ENCODE peak calls at places on chromosomes 6 and 20, in nine cellular contexts. One of them, this sample, is unnamed.

GRCh38 chr6:56933650-56934049 is 21.3 kb upstream of the BEND6 start:
- DNase-seq in dermis blood vessel endothelial cell: no peak
- DNase-seq in lower leg skin: no peak
- DNase-seq in stimulated activated CD4-positive, alpha-beta T cell treated with anti-CD3 and anti-CD28 coated beads, Interleukin-15, amount 100 ng/mL, for 1 hour: no peak
- DNase-seq in activated CD4-positive, alpha-beta memory T cell treated with anti-CD3 and anti-CD28 coated beads for 36 hours: no peak
- DNase-seq in neuronal stem cell: no peak
- DNase-seq in iris pigment epithelial cell: no peak
- DNase-seq in tibial artery: no peak
- DNase-seq in SHP77: no peak
- DNase-seq in this sample: peak

GRCh38 chr20:4488407-4489339 is 233.0 kb upstream of the PRND start:
- DNase-seq in dermis blood vessel endothelial cell: no peak
- DNase-seq in lower leg skin: no peak
- DNase-seq in stimulated activated CD4-positive, alpha-beta T cell treated with anti-CD3 and anti-CD28 coated beads, Interleukin-15, amount 100 ng/mL, for 1 hour: no peak
- DNase-seq in activated CD4-positive, alpha-beta memory T cell treated with anti-CD3 and anti-CD28 coated beads for 36 hours: no peak
- DNase-seq in neuronal stem cell: no peak
- DNase-seq in iris pigment epithelial cell: peak
- DNase-seq in tibial artery: no peak
- DNase-seq in SHP77: no peak
- DNase-seq in this sample: peak

GRCh38 chr20:38110525-38111178 is 54.4 kb downstream of the TGM2 start:
- DNase-seq in dermis blood vessel endothelial cell: no peak
- DNase-seq in lower leg skin: peak
- DNase-seq in stimulated activated CD4-positive, alpha-beta T cell treated with anti-CD3 and anti-CD28 coated beads, Interleukin-15, amount 100 ng/mL, for 1 hour: no peak
- DNase-seq in activated CD4-positive, alpha-beta memory T cell treated with anti-CD3 and anti-CD28 coated beads for 36 hours: no peak
- DNase-seq in neuronal stem cell: no peak
- DNase-seq in iris pigment epithelial cell: no peak
- DNase-seq in tibial artery: no peak
- DNase-seq in SHP77: no peak
- DNase-seq in this sample: no peak

GRCh38 chr20:56406910-56407309 is 5.2 kb upstream of the CASS4 start:
- DNase-seq in dermis blood vessel endothelial cell: no peak
- DNase-seq in lower leg skin: no peak
- DNase-seq in stimulated activated CD4-positive, alpha-beta T cell treated with anti-CD3 and anti-CD28 coated beads, Interleukin-15, amount 100 ng/mL, for 1 hour: no peak
- DNase-seq in activated CD4-positive, alpha-beta memory T cell treated with anti-CD3 and anti-CD28 coated beads for 36 hours: no peak
- DNase-seq in neuronal stem cell: no peak
- DNase-seq in iris pigment epithelial cell: no peak
- DNase-seq in tibial artery: no peak
- DNase-seq in SHP77: no peak
- DNase-seq in this sample: no peak

GRCh38 chr6:17986656-17987575 is 519 bp downstream of the KIF13A start:
- DNase-seq in dermis blood vessel endothelial cell: peak
- DNase-seq in lower leg skin: peak
- DNase-seq in stimulated activated CD4-positive, alpha-beta T cell treated with anti-CD3 and anti-CD28 coated beads, Interleukin-15, amount 100 ng/mL, for 1 hour: no peak
- DNase-seq in activated CD4-positive, alpha-beta memory T cell treated with anti-CD3 and anti-CD28 coated beads for 36 hours: no peak
- DNase-seq in neuronal stem cell: peak
- DNase-seq in iris pigment epithelial cell: peak
- DNase-seq in tibial artery: peak
- DNase-seq in SHP77: no peak
- DNase-seq in this sample: peak

GRCh38 chr6:29845405-29846006 is 17.9 kb downstream of the HLA-G start:
- DNase-seq in dermis blood vessel endothelial cell: no peak
- DNase-seq in lower leg skin: no peak
- DNase-seq in stimulated activated CD4-positive, alpha-beta T cell treated with anti-CD3 and anti-CD28 coated beads, Interleukin-15, amount 100 ng/mL, for 1 hour: no peak
- DNase-seq in activated CD4-positive, alpha-beta memory T cell treated with anti-CD3 and anti-CD28 coated beads for 36 hours: peak
- DNase-seq in neuronal stem cell: no peak
- DNase-seq in iris pigment epithelial cell: no peak
- DNase-seq in tibial artery: no peak
- DNase-seq in SHP77: no peak
- DNase-seq in this sample: no peak

GRCh38 chr6:157274116-157274470 is 49.2 kb downstream of the TMEM242 start:
- DNase-seq in dermis blood vessel endothelial cell: no peak
- DNase-seq in lower leg skin: no peak
- DNase-seq in stimulated activated CD4-positive, alpha-beta T cell treated with anti-CD3 and anti-CD28 coated beads, Interleukin-15, amount 100 ng/mL, for 1 hour: no peak
- DNase-seq in activated CD4-positive, alpha-beta memory T cell treated with anti-CD3 and anti-CD28 coated beads for 36 hours: no peak
- DNase-seq in neuronal stem cell: no peak
- DNase-seq in iris pigment epithelial cell: no peak
- DNase-seq in tibial artery: no peak
- DNase-seq in SHP77: no peak
- DNase-seq in this sample: no peak

GRCh38 chr20:57469418-57470211 is 55.3 kb downstream of the CTCFL start:
- DNase-seq in dermis blood vessel endothelial cell: no peak
- DNase-seq in lower leg skin: no peak
- DNase-seq in stimulated activated CD4-positive, alpha-beta T cell treated with anti-CD3 and anti-CD28 coated beads, Interleukin-15, amount 100 ng/mL, for 1 hour: no peak
- DNase-seq in activated CD4-positive, alpha-beta memory T cell treated with anti-CD3 and anti-CD28 coated beads for 36 hours: no peak
- DNase-seq in neuronal stem cell: no peak
- DNase-seq in iris pigment epithelial cell: no peak
- DNase-seq in tibial artery: no peak
- DNase-seq in SHP77: no peak
- DNase-seq in this sample: no peak

GRCh38 chr20:57140416-57140965 is 126.0 kb downstream of the BMP7 start:
- DNase-seq in dermis blood vessel endothelial cell: no peak
- DNase-seq in lower leg skin: no peak
- DNase-seq in stimulated activated CD4-positive, alpha-beta T cell treated with anti-CD3 and anti-CD28 coated beads, Interleukin-15, amount 100 ng/mL, for 1 hour: no peak
- DNase-seq in activated CD4-positive, alpha-beta memory T cell treated with anti-CD3 and anti-CD28 coated beads for 36 hours: no peak
- DNase-seq in neuronal stem cell: no peak
- DNase-seq in iris pigment epithelial cell: no peak
- DNase-seq in tibial artery: no peak
- DNase-seq in SHP77: no peak
- DNase-seq in this sample: no peak

GRCh38 chr6:111997863-111998191 is 56.1 kb upstream of the CCN6 start:
- DNase-seq in dermis blood vessel endothelial cell: no peak
- DNase-seq in lower leg skin: peak
- DNase-seq in stimulated activated CD4-positive, alpha-beta T cell treated with anti-CD3 and anti-CD28 coated beads, Interleukin-15, amount 100 ng/mL, for 1 hour: no peak
- DNase-seq in activated CD4-positive, alpha-beta memory T cell treated with anti-CD3 and anti-CD28 coated beads for 36 hours: no peak
- DNase-seq in neuronal stem cell: no peak
- DNase-seq in iris pigment epithelial cell: no peak
- DNase-seq in tibial artery: peak
- DNase-seq in SHP77: no peak
- DNase-seq in this sample: peak

GRCh38 chr6:166460473-166461437 is 78.0 kb upstream of the MPC1 start:
- DNase-seq in dermis blood vessel endothelial cell: peak
- DNase-seq in lower leg skin: no peak
- DNase-seq in stimulated activated CD4-positive, alpha-beta T cell treated with anti-CD3 and anti-CD28 coated beads, Interleukin-15, amount 100 ng/mL, for 1 hour: no peak
- DNase-seq in activated CD4-positive, alpha-beta memory T cell treated with anti-CD3 and anti-CD28 coated beads for 36 hours: no peak
- DNase-seq in neuronal stem cell: no peak
- DNase-seq in iris pigment epithelial cell: peak
- DNase-seq in tibial artery: no peak
- DNase-seq in SHP77: no peak
- DNase-seq in this sample: no peak

GRCh38 chr20:59152559-59153354 is 10.9 kb upstream of the ZNF831 start:
- DNase-seq in dermis blood vessel endothelial cell: no peak
- DNase-seq in lower leg skin: no peak
- DNase-seq in stimulated activated CD4-positive, alpha-beta T cell treated with anti-CD3 and anti-CD28 coated beads, Interleukin-15, amount 100 ng/mL, for 1 hour: no peak
- DNase-seq in activated CD4-positive, alpha-beta memory T cell treated with anti-CD3 and anti-CD28 coated beads for 36 hours: no peak
- DNase-seq in neuronal stem cell: no peak
- DNase-seq in iris pigment epithelial cell: no peak
- DNase-seq in tibial artery: no peak
- DNase-seq in SHP77: no peak
- DNase-seq in this sample: no peak

GRCh38 chr6:53796791-53797190 is 2.0 kb downstream of the LRRC1 start:
- DNase-seq in dermis blood vessel endothelial cell: no peak
- DNase-seq in lower leg skin: no peak
- DNase-seq in stimulated activated CD4-positive, alpha-beta T cell treated with anti-CD3 and anti-CD28 coated beads, Interleukin-15, amount 100 ng/mL, for 1 hour: no peak
- DNase-seq in activated CD4-positive, alpha-beta memory T cell treated with anti-CD3 and anti-CD28 coated beads for 36 hours: no peak
- DNase-seq in neuronal stem cell: no peak
- DNase-seq in iris pigment epithelial cell: peak
- DNase-seq in tibial artery: no peak
- DNase-seq in SHP77: no peak
- DNase-seq in this sample: no peak

GRCh38 chr20:60715172-60715571 is 536.9 kb upstream of the CDH4 start:
- DNase-seq in dermis blood vessel endothelial cell: no peak
- DNase-seq in lower leg skin: no peak
- DNase-seq in stimulated activated CD4-positive, alpha-beta T cell treated with anti-CD3 and anti-CD28 coated beads, Interleukin-15, amount 100 ng/mL, for 1 hour: no peak
- DNase-seq in activated CD4-positive, alpha-beta memory T cell treated with anti-CD3 and anti-CD28 coated beads for 36 hours: no peak
- DNase-seq in neuronal stem cell: no peak
- DNase-seq in iris pigment epithelial cell: no peak
- DNase-seq in tibial artery: no peak
- DNase-seq in SHP77: peak
- DNase-seq in this sample: no peak